ENCODE peak calls at places on chromosomes 12 and 14, in five cellular contexts. H is CD4-positive, alpha-beta T cell; R is A549; X is heart left ventricle; A is suprapubic skin. S is an unnamed sample.
A peak's percentile ranks its signal among the peaks of the same experiment; 100 is the strongest.

GRCh38 chr14:92615451-92615850 is 101.9 kb downstream of the RIN3 start:
- DNase-seq in R (no peak), X (no peak), A (no peak), H (peak; percentile 52), S (no peak)

GRCh38 chr14:65296402-65296801 is 116.1 kb upstream of the FUT8 start:
- DNase-seq in H (no peak), X (no peak), R (no peak), A (no peak), S (no peak)

GRCh38 chr14:24271134-24271833 is at the start of gene RABGGTA:
- DNase-seq in R (peak; percentile 91), H (peak; percentile 84), A (peak; percentile 88), X (peak; percentile 89), S (peak; percentile 64)

GRCh38 chr14:92922883-92923743 is at the start of gene CHGA:
- DNase-seq in R (peak; percentile 60), X (peak; percentile 42), A (no peak), H (peak; percentile 17), S (no peak)

GRCh38 chr12:27319394-27319793 is 13.2 kb upstream of the BMAL2 start:
- DNase-seq in H (no peak), X (no peak), A (no peak), R (no peak), S (no peak)

GRCh38 chr12:131836193-131836592 is 8.0 kb downstream of the MMP17 start:
- DNase-seq in H (no peak), A (no peak), R (no peak), X (no peak), S (no peak)

GRCh38 chr12:86660488-86661171 is 404.4 kb upstream of the MGAT4C start:
- DNase-seq in X (no peak), R (peak; percentile 31), A (no peak), H (no peak), S (peak; percentile 70)

GRCh38 chr12:1633459-1633858 is 4.4 kb downstream of the WNT5B start:
- DNase-seq in R (no peak), X (no peak), A (no peak), H (no peak), S (no peak)

GRCh38 chr14:75845136-75845804 is 136.5 kb downstream of the TGFB3 start:
- DNase-seq in H (no peak), A (no peak), R (no peak), X (no peak), S (no peak)

GRCh38 chr14:51079085-51079484 is 15.8 kb downstream of the TRIM9 start:
- DNase-seq in H (no peak), X (no peak), A (no peak), R (no peak), S (no peak)

GRCh38 chr12:70074510-70074909 is 168.7 kb upstream of the CNOT2 start:
- DNase-seq in R (no peak), H (no peak), X (no peak), A (no peak), S (no peak)

GRCh38 chr12:14795028-14795448 is 8.2 kb downstream of the WBP11 start:
- DNase-seq in R (no peak), H (no peak), X (no peak), A (no peak), S (no peak)

GRCh38 chr12:118302053-118302452 is 70.7 kb downstream of the TAOK3 start:
- DNase-seq in A (no peak), H (no peak), X (no peak), R (no peak), S (peak; percentile 97)

GRCh38 chr14:68941820-68942219 is 37.3 kb downstream of the ACTN1 start:
- DNase-seq in A (no peak), H (no peak), R (peak; percentile 82), X (peak; percentile 73), S (peak; percentile 98)

GRCh38 chr12:58171914-58172313 is 230.5 kb downstream of the ATP23 start:
- DNase-seq in R (no peak), X (no peak), H (no peak), A (no peak), S (no peak)

GRCh38 chr14:54475187-54475881 is 13.4 kb downstream of the GMFB start:
- DNase-seq in R (no peak), A (no peak), X (no peak), H (no peak), S (no peak)

GRCh38 chr12:105262461-105263184 is 26.6 kb upstream of the APPL2 start:
- DNase-seq in A (no peak), X (no peak), R (no peak), H (no peak), S (no peak)

GRCh38 chr12:18703916-18704315 is 33.9 kb downstream of the PLCZ1 start:
- DNase-seq in H (no peak), X (no peak), R (no peak), A (no peak), S (no peak)

GRCh38 chr12:129016159-129016558 is 162.9 kb downstream of the GLT1D1 start:
- DNase-seq in R (no peak), A (no peak), X (no peak), H (no peak), S (no peak)

DNA sequence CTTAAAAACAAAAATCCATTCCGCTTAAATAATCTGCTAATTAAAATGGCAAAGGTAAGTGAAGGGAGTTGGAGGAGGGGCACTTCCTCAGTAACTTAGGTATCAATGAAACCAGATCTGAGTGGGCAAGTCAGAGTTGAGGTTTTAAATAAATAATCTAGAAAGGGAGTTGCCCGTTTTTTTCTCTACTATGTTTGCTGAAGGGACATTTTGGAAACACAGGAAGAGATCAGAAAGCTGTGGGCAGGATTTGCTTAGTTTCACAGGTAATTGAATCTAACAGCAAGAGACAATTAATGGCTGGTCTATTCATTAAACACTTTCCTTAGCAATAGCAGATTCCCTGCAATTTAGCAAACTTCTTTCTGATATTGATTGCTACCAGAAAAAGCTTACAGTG is 186.0 kb upstream of the ABCD2 start:
- DNase-seq in A (no peak), H (no peak), R (no peak), X (no peak), S (no peak)
- H3K27ac ChIP-seq in A (no peak overlapping the region), H (no peak overlapping the region), R (no peak overlapping the region), X (no peak overlapping the region), S (no peak overlapping the region)

DNA sequence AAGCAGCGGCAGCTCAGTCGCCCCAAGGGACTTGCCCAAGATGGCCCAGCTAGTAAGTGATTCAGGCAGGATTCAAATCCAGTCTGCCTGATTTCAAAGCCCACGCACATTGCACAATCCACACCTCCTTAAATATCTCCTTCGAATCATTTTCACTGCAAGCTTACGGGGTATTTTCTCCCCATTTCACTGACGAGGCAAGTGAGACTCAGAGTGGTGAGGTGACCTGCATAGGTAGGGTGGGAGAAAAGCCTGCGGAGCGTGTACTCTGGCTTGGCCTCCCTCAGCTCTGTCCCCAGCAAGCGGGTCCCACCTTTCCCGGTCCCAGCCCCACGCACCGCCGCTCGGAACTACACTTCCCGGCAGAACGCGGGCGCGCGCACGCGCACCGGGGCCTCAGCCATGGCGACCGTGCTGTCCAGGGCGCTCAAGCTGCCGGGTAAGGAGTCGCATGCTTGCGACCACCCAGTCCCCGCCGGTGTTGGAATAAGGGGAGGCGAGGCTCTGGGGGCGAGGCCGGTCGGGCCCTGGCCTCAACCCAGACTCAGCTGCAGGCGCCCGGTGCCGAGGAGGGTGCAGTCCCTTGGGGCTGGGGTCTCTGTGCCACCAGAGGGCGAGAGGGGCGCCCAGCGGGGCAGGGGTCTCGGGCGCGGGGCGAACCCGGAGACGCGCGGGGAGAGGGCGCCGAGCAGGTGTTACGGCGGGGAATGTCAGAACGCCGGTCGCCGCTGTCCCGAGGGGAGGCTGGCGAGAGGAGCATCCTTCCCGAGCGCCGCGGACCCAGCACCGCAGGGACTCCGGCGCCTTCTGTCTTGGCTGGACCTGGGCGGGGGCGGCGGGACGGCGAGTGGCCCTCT is at the start of gene FAM234B:
- DNase-seq in R (peak; percentile 88), X (peak; percentile 85), A (peak; percentile 86), H (peak; percentile 48), S (peak; percentile 71)
- TF ChIP-seq CTCF in R (peak; percentile 28), X (peak; percentile 18), A (no peak), H (no peak), S (no peak)

DNA sequence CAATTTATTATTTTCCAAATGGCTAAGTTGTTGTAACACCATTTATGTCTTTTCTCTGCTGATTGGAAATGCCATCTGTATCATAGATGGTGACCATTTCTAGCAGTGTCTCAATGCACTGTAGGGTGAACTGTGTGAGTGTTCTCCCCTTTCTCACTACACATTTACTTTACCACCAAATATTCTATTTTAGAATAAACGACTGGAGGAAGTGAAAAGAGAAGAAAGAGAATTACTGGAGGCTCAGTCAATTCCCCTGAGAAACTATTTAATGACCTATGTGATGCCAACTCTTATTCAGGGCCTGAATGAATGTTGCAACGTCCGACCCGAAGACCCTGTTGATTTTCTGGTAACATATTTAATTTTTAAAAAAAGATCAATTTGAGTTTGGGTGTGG is 15.5 kb upstream of the PAPOLA start:
- DNase-seq in X (no peak), H (no peak), A (no peak), R (no peak), S (no peak)
- H3K27ac ChIP-seq in X (no peak overlapping the region), H (no peak overlapping the region), A (no peak overlapping the region), R (no peak overlapping the region), S (no peak overlapping the region)

DNA sequence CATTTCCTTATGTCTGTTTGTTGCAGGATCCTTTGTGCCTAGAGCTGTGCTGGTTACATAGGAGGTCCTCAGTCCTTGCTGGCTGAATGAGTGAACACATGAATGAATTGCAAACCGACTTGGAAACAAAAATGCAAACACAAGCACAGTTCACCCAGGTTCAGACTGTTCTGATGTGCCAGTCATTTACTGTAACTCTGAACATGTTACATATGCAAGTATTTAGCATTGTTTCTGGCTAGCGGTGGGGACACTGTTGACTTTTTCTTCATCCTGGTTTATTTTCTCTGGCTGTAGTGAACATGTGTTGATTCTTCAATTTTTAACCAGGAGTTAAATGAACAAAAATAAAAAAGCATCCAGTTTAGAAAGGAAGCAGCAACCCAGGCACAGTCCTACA is 33.4 kb downstream of the TSPAN9 start:
- DNase-seq in H (no peak), A (no peak), X (no peak), R (no peak), S (no peak)
- TF ChIP-seq CTCF in H (no peak), A (no peak), X (no peak), R (no peak), S (no peak)

S was measured in PC-9.